ENCODE peak calls at places on chromosomes 1 and 21, in nine cellular contexts. R, Z, A, O, W, K, L, N and V are unnamed samples.

GRCh38 chr1:214328770-214329455 is 48.0 kb downstream of the SMYD2 start:
- DNase-seq in R (peak; percentile 83), Z (peak; percentile 81), A (peak; percentile 76), O (peak; percentile 84), W (peak; percentile 81), K (peak; percentile 87), L (peak; percentile 88), N (peak; percentile 82), V (peak; percentile 81)

GRCh38 chr1:210292276-210292851 is 36.3 kb upstream of the HHAT start:
- DNase-seq in R (peak; percentile 73), Z (no peak), A (peak; percentile 79), O (peak; percentile 29), W (no peak), K (peak; percentile 84), L (peak; percentile 81), N (peak; percentile 55), V (no peak)

GRCh38 chr1:213649373-213649772 is 338.4 kb upstream of the PROX1 start:
- DNase-seq in R (no peak), Z (no peak), A (no peak), O (no peak), W (no peak), K (no peak), L (no peak), N (no peak), V (no peak)

GRCh38 chr21:38861989-38862683 is 56.4 kb downstream of the ETS2 start:
- DNase-seq in R (no peak), Z (no peak), A (no peak), O (no peak), W (no peak), K (no peak), L (no peak), N (no peak), V (no peak)

GRCh38 chr1:207659545-207660148 is 14.7 kb downstream of the CR1L start:
- DNase-seq in R (no peak), Z (no peak), A (no peak), O (no peak), W (no peak), K (no peak), L (no peak), N (peak; percentile 66), V (peak; percentile 54)

GRCh38 chr1:84300991-84301758 is at the start of gene SAMD13:
- DNase-seq in R (peak; percentile 88), Z (peak; percentile 80), A (peak; percentile 61), O (peak; percentile 86), W (peak; percentile 69), K (peak; percentile 55), L (peak; percentile 84), N (peak; percentile 91), V (peak; percentile 63)

GRCh38 chr1:13228343-13228781 is 2.4 kb upstream of the PRAMEF18 start:
- DNase-seq in R (no peak), Z (no peak), A (peak; percentile 46), O (peak; percentile 12), W (no peak), K (peak; percentile 15), L (no peak), N (peak; percentile 45), V (no peak)

GRCh38 chr1:22139817-22140216 is 3.1 kb downstream of the WNT4 start:
- DNase-seq in R (no peak), Z (no peak), A (no peak), O (no peak), W (no peak), K (no peak), L (no peak), N (no peak), V (no peak)

GRCh38 chr1:153540394-153541361 is at the start of gene S100A5:
- DNase-seq in R (no peak), Z (peak; percentile 76), A (no peak), O (no peak), W (peak; percentile 55), K (no peak), L (no peak), N (peak; percentile 54), V (peak; percentile 71)

GRCh38 chr1:182460550-182460951 is 10.6 kb downstream of the RGSL1 start:
- DNase-seq in R (no peak), Z (peak; percentile 42), A (no peak), O (no peak), W (peak; percentile 11), K (no peak), L (no peak), N (no peak), V (peak; percentile 8)

GRCh38 chr1:10216148-10216749 is 5.9 kb downstream of the KIF1B start:
- DNase-seq in R (no peak), Z (no peak), A (no peak), O (no peak), W (no peak), K (no peak), L (no peak), N (peak; percentile 23), V (no peak)

GRCh38 chr1:153921803-153922075 is 1.0 kb downstream of the GATAD2B start:
- DNase-seq in R (no peak), Z (no peak), A (no peak), O (no peak), W (no peak), K (peak; percentile 32), L (no peak), N (peak; percentile 28), V (peak; percentile 13)

GRCh38 chr21:38775733-38776132 is 30.0 kb upstream of the ETS2 start:
- DNase-seq in R (no peak), Z (peak; percentile 31), A (no peak), O (no peak), W (no peak), K (no peak), L (no peak), N (no peak), V (no peak)

GRCh38 chr1:10179408-10179685 is 31.0 kb upstream of the KIF1B start:
- DNase-seq in R (no peak), Z (no peak), A (no peak), O (no peak), W (no peak), K (no peak), L (no peak), N (no peak), V (no peak)

GRCh38 chr1:228213917-228214808 is 6.3 kb downstream of the OBSCN start:
- DNase-seq in R (no peak), Z (no peak), A (no peak), O (no peak), W (no peak), K (no peak), L (no peak), N (no peak), V (no peak)

GRCh38 chr1:93616996-93617669 is 64.5 kb downstream of the BCAR3 start:
- DNase-seq in R (peak; percentile 74), Z (no peak), A (no peak), O (peak; percentile 67), W (no peak), K (peak; percentile 75), L (no peak), N (peak; percentile 41), V (no peak)

GRCh38 chr1:67760030-67760821 is 73.0 kb downstream of the GNG12 start:
- DNase-seq in R (peak; percentile 61), Z (peak; percentile 83), A (peak; percentile 61), O (peak; percentile 53), W (peak; percentile 86), K (peak; percentile 66), L (no peak), N (peak; percentile 99), V (peak; percentile 83)

DNA sequence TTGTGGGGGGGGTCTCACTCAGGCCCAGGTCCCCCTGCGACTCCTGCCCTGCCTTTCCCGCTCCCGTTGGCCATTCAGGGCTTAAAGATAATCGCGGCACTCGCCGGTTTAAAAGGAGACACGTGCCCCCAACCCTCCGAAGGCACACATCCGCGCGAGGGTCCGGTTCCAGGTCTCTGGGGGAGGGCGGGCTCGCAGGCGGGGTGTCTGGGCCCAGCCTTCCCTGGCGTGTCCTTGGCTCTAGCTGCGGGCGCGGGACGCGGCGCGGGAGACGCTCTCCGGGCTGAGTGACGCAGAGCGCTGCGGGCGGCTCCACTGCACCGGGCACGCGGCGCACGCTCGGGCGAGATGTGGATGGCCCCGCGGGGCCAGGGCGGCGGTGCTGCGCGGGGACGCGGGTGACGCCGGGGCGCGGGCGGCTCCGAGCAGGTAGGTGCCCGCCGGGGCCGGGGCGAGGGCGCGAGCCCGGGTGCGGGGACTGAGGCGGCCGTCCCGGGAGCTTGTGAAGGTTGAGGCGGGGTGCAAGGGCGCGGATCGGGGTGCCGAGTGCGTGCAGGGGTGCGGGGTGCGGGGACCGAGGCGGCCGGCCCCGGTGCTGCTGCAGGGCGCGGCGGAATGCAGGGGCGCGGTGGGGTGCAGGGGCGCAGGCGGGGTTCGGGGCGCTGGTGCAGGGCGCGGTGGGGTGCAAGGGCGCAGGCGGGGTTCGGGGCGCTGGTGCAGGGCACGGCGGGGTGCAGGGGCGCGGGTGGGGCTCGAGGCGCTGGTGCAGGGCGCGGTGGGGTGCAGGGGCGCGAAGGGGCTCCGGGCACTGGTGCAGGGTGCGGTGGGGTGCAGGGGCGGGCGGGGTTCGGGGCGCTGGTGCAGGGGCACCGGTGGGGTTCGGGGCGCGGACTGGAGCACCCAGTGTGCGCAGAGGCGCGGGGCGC is 3.3 kb upstream of the TRPM2 start:
- DNase-seq in R (no peak), Z (no peak), A (no peak), O (no peak), W (no peak), K (peak; percentile 51), L (no peak), N (no peak), V (no peak)
- H3K4me3 ChIP-seq in R (peak overlapping the region; percentile 25), Z (no peak overlapping the region), A (no peak overlapping the region), O (no peak overlapping the region), W (no peak overlapping the region), K (no peak overlapping the region), L (peak overlapping the region; percentile 36), N (no peak overlapping the region), V (no peak overlapping the region)

DNA sequence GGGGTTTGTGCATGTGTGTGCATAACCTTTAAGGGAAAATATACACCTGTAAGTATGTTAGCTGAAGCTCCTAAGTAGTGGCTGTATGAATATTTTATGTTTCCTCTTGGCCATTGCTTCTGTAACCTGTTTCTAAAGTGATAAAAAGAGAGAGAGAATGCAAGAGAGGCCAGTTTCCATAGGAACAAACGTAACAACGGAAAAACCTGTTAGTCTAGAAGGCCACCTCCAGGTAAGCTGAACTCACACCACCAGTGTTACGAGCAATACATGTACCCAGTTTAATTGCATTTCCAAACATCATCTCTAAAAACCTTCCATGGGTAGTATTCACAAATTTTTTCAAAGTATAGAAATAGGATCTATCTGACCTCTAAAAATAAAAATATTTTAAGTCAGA is 63.1 kb downstream of the PLPPR4 start:
- DNase-seq in R (no peak), Z (no peak), A (no peak), O (no peak), W (no peak), K (no peak), L (no peak), N (no peak), V (peak; percentile 12)
- H3K4me3 ChIP-seq in R (no peak overlapping the region), Z (no peak overlapping the region), A (no peak overlapping the region), O (no peak overlapping the region), W (no peak overlapping the region), K (no peak overlapping the region), L (no peak overlapping the region), N (no peak overlapping the region), V (no peak overlapping the region)

GRCh38 chr1:198669023-198669698 is 30.3 kb downstream of the PTPRC start:
- DNase-seq in R (no peak), Z (peak; percentile 90), A (no peak), O (no peak), W (peak; percentile 95), K (no peak), L (no peak), N (peak; percentile 28), V (peak; percentile 95)
- H3K4me3 ChIP-seq in R (no peak overlapping the region), Z (no peak overlapping the region), A (no peak overlapping the region), O (no peak overlapping the region), W (no peak overlapping the region), K (no peak overlapping the region), L (no peak overlapping the region), N (no peak overlapping the region), V (no peak overlapping the region)

GRCh38 chr1:192904438-192904895 is 95.6 kb downstream of the RGS2 start:
- DNase-seq in R (no peak), Z (peak; percentile 98), A (no peak), O (peak; percentile 42), W (peak; percentile 93), K (no peak), L (no peak), N (no peak), V (peak; percentile 60)
- H3K4me3 ChIP-seq in R (peak overlapping the region; percentile 8), Z (no peak overlapping the region), A (no peak overlapping the region), O (no peak overlapping the region), W (peak overlapping the region; percentile 32), K (no peak overlapping the region), L (no peak overlapping the region), N (no peak overlapping the region), V (no peak overlapping the region)